ENCODE peak calls at places on chromosomes 12 and 14, in eight cellular contexts. G is body of pancreas; J is CD8-positive, alpha-beta T cell; Q is cardiac muscle cell; E is SK-N-SH; S is esophagus squamous epithelium; C is sigmoid colon; H is right lobe of liver. W is an unnamed sample.

GRCh38 chr12:8907513-8907912 is 6.8 kb upstream of the PHC1 start:
- DNase-seq in G (no peak), J (no peak), Q (no peak), E (no peak), S (no peak), C (no peak), H (no peak), W (no peak)

GRCh38 chr14:100617715-100618693 is 30.8 kb upstream of the BEGAIN start:
- DNase-seq in G (peak), J (no peak), Q (peak), E (peak), S (no peak), C (peak), H (peak), W (no peak)

GRCh38 chr12:2283910-2284309 is 231.1 kb downstream of the CACNA1C start:
- DNase-seq in G (no peak), J (no peak), Q (peak), E (no peak), S (no peak), C (no peak), H (no peak), W (no peak)

GRCh38 chr14:54902143-54902520 is 494 bp downstream of the GCH1 start:
- DNase-seq in G (peak), J (peak), Q (peak), E (peak), S (peak), C (peak), H (peak), W (peak)

GRCh38 chr12:54439096-54439495 is 20.0 kb upstream of the ITGA5 start:
- DNase-seq in G (no peak), J (no peak), Q (no peak), E (no peak), S (no peak), C (no peak), H (no peak), W (no peak)

GRCh38 chr12:105085537-105085936 is 1.3 kb upstream of the ALDH1L2 start:
- DNase-seq in G (no peak), J (no peak), Q (no peak), E (no peak), S (no peak), C (no peak), H (no peak), W (no peak)

GRCh38 chr12:5516781-5517180 is 84.9 kb downstream of the NTF3 start:
- DNase-seq in G (no peak), J (no peak), Q (no peak), E (no peak), S (no peak), C (no peak), H (no peak), W (peak)

GRCh38 chr12:125683748-125684381 is 618.6 kb downstream of the AACS start:
- DNase-seq in G (peak), J (no peak), Q (no peak), E (peak), S (no peak), C (no peak), H (peak), W (peak)

GRCh38 chr14:21307641-21308040 is 27.8 kb downstream of the RPGRIP1 start:
- DNase-seq in G (no peak), J (no peak), Q (no peak), E (no peak), S (no peak), C (no peak), H (no peak), W (no peak)

GRCh38 chr14:77039285-77040058 is 11.0 kb upstream of the IRF2BPL start:
- DNase-seq in G (no peak), J (no peak), Q (peak), E (no peak), S (no peak), C (no peak), H (no peak), W (no peak)

GRCh38 chr12:132428872-132429121 is 61.2 kb upstream of the FBRSL1 start:
- DNase-seq in G (no peak), J (no peak), Q (no peak), E (no peak), S (no peak), C (no peak), H (no peak), W (no peak)

GRCh38 chr14:65357091-65357490 is 55.4 kb upstream of the FUT8 start:
- DNase-seq in G (no peak), J (no peak), Q (no peak), E (no peak), S (no peak), C (no peak), H (no peak), W (no peak)

GRCh38 chr14:94062344-94062904 is 18.6 kb downstream of the DDX24 start:
- DNase-seq in G (no peak), J (no peak), Q (no peak), E (no peak), S (no peak), C (no peak), H (no peak), W (no peak)

GRCh38 chr12:122005252-122005651 is 16.4 kb upstream of the BCL7A start:
- DNase-seq in G (no peak), J (no peak), Q (no peak), E (no peak), S (no peak), C (no peak), H (no peak), W (no peak)

GRCh38 chr12:32877670-32878459 is 18.7 kb downstream of the PKP2 start:
- DNase-seq in G (peak), J (no peak), Q (peak), E (peak), S (no peak), C (no peak), H (no peak), W (peak)

GRCh38 chr12:9869307-9870161 is at the start of gene CLEC2B:
- DNase-seq in G (no peak), J (no peak), Q (peak), E (no peak), S (no peak), C (no peak), H (peak), W (no peak)

GRCh38 chr12:38056701-38057689 is 259.6 kb upstream of the ALG10B start:
- DNase-seq in G (no peak), J (no peak), Q (no peak), E (no peak), S (no peak), C (no peak), H (no peak), W (no peak)

GRCh38 chr12:542290-543113 is 82.8 kb downstream of the B4GALNT3 start:
- DNase-seq in G (no peak), J (no peak), Q (no peak), E (no peak), S (no peak), C (no peak), H (no peak), W (peak)

GRCh38 chr12:33438890-33439586 is 581 bp downstream of the SYT10 start:
- DNase-seq in G (no peak), J (no peak), Q (no peak), E (peak), S (no peak), C (no peak), H (no peak), W (no peak)

GRCh38 chr14:93643676-93644075 is 144.6 kb downstream of the PRIMA1 start:
- DNase-seq in G (no peak), J (no peak), Q (no peak), E (no peak), S (no peak), C (no peak), H (no peak), W (no peak)

GRCh38 chr12:120150919-120151525 is 34.5 kb upstream of the RAB35 start:
- DNase-seq in G (no peak), J (no peak), Q (no peak), E (no peak), S (no peak), C (no peak), H (no peak), W (no peak)

GRCh38 chr12:6888360-6888759 is 15.3 kb upstream of the SPSB2 start:
- DNase-seq in G (no peak), J (no peak), Q (no peak), E (no peak), S (no peak), C (no peak), H (no peak), W (no peak)

GRCh38 chr12:130832561-130833209 is 6.4 kb downstream of the STX2 start:
- DNase-seq in G (no peak), J (no peak), Q (peak), E (no peak), S (no peak), C (no peak), H (peak), W (peak)

GRCh38 chr12:1553987-1554982 is 40.1 kb downstream of the FBXL14 start:
- DNase-seq in G (no peak), J (no peak), Q (no peak), E (no peak), S (no peak), C (no peak), H (no peak), W (no peak)

GRCh38 chr12:6215120-6215807 is 15.1 kb downstream of the CD9 start:
- DNase-seq in G (no peak), J (no peak), Q (no peak), E (no peak), S (no peak), C (no peak), H (no peak), W (no peak)

GRCh38 chr12:100404769-100405407 is 48.0 kb downstream of the SLC17A8 start:
- DNase-seq in G (peak), J (no peak), Q (peak), E (peak), S (no peak), C (no peak), H (no peak), W (peak)

GRCh38 chr12:46212108-46212982 is 56.5 kb downstream of the SLC38A1 start:
- DNase-seq in G (no peak), J (no peak), Q (no peak), E (no peak), S (no peak), C (no peak), H (no peak), W (no peak)

GRCh38 chr14:44494125-44494524 is 13.0 kb downstream of the FSCB start:
- DNase-seq in G (no peak), J (no peak), Q (no peak), E (no peak), S (no peak), C (no peak), H (no peak), W (no peak)

GRCh38 chr14:81437226-81437625 is 37.1 kb upstream of the STON2 start:
- DNase-seq in G (no peak), J (no peak), Q (no peak), E (no peak), S (no peak), C (no peak), H (no peak), W (no peak)
- TF ChIP-seq CTCF in G (no peak), J (no peak), Q (no peak), E (no peak), S (no peak), C (no peak), H (no peak), W (no peak)

DNA sequence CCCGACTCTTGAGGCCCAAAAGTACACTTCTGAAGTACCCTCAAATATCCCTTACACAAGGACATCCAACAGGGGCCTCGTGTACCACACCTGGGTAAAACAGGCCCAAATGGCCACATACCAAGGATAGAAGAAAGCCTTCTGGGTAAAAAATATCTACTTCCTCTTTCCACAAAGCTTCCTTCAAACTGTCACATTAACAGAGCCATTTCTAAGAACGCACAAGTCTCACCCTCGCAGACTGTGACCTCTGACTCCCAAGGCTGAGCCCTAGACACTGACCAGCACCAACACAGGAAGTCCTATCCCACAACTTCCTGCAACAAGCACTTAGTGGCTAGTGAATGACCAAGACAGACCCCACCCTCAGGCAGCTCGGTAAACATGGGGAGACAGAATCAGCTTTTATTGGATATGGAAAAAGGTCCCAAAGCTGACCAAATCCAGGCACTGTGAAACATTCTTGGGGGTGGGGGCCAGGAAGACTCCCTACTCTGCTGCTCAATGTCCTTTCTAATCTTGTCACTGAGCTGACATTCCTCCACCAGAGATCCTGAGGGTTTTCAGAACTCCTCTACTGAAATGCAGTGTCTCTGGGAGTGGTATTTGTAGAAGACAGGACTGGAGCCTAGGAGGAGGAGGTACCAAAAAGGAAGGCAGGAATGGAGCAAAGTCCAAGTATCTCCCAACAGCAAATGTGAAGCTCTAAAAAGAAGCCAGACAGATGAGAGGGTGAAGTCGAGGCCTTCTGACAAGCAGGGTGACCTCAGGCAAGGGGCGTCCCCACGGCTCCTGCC is 15.9 kb downstream of the KCTD10 start:
- DNase-seq in G (no peak), J (no peak), Q (peak), E (no peak), S (no peak), C (no peak), H (peak), W (no peak)
- H3K4me3 ChIP-seq in G (no peak), J (no peak), Q (no peak), E (no peak), S (no peak), C (no peak), H (no peak), W (no peak)

DNA sequence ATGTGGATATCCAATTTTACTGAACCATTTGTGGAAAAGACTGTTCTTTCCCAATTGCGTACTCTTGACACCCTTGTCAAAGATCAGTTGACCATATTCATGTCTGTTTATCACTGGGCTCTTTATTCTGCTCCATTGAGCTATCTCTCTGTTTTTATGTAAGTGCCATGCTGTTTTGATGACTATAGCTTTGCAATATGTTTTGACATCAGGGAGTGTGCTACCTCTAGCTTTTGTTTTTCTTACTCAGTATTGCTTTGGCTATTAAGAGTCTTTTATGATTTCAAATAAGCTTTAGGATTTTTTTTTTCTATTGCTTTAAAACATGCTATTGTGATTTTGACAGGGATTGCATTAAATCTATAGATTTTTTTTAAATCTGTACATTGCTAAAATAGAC is 194.3 kb downstream of the SNAPC1 start:
- DNase-seq in G (no peak), J (no peak), Q (no peak), E (no peak), S (no peak), C (no peak), H (no peak), W (no peak)
- H3K27ac ChIP-seq in G (no peak), J (no peak), Q (no peak), E (no peak), S (no peak), C (no peak), H (no peak), W (no peak)

DNA sequence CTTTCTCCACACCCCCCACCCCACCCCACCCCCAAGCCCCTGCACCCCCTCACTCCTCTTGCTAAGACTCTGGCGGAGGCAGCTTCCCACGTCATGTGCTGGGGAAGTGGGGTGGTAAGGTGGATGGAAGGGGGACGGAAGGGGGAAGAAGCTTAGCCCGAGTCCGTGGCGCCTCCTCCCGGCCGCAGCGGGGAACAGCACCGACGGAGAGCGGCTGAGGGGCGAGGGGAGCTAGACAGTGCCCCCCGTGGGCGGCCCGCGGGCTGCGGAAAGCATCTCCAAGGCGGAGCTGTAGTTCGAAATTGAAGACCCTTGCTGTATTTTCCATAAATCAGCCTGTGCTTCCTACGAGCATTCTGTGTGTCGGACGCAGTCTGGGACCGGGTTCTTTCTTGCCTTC is 608 bp upstream of the GRIN2B start:
- DNase-seq in G (no peak), J (no peak), Q (no peak), E (peak), S (no peak), C (no peak), H (no peak), W (peak)
- TF ChIP-seq CTCF in G (no peak), J (no peak), Q (peak), E (peak), S (no peak), C (peak), H (no peak), W (peak)

DNA sequence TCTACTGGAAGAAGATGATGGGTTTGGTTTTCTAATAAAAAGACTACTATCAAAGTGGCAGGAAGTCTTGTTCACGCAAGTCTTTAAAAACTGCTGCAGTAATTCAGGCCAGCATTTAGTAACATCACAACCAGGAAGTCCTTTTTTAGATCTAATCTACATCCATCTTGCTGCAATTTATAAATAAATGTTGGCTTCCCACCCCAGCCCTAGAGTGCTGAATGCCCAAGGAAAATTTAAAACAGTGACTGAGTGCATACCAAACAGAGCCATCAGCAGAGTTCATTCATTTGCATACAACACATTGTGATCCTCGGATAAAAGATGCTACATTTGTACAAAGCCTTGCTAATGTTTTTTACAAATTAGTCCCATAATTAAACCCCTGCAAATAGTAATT is 72.1 kb downstream of the PHLDA1 start:
- DNase-seq in G (no peak), J (no peak), Q (no peak), E (no peak), S (no peak), C (no peak), H (no peak), W (no peak)
- H3K4me3 ChIP-seq in G (no peak), J (no peak), Q (no peak), E (no peak), S (no peak), C (no peak), H (no peak), W (no peak)

DNA sequence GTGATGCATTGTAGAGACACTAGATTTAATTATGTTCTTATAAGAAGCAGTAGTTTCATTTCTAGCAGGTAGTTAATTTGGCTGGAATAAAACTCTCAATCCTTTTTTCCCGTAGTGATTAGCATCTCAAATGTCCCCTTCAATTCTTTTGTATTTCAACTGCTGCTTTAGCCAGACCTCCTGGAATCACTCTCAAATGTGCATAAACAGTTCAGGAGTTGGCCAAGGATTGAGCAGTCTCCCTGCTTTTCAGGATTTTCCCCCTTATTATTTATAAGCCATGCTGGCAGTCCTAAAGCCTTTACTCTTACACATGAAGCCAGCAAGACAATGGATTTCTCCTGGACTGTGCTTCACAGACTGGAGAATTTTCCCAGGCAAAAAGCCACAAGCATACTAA is 950.1 kb downstream of the VRK1 start:
- DNase-seq in G (no peak), J (no peak), Q (no peak), E (no peak), S (no peak), C (no peak), H (no peak), W (no peak)
- H3K27ac ChIP-seq in G (no peak), J (no peak), Q (no peak), E (no peak), S (no peak), C (no peak), H (no peak), W (no peak)

GRCh38 chr12:49838973-49839633 is 3.8 kb downstream of the BCDIN3D start:
- DNase-seq in G (no peak), J (peak), Q (peak), E (peak), S (no peak), C (no peak), H (no peak), W (peak)
- TF ChIP-seq CTCF in G (peak), J (peak), Q (peak), E (peak), S (peak), C (peak), H (peak), W (peak)

W was measured in WERI-Rb-1.